ENCODE peak calls at places on chromosome 3, in ten cellular contexts. G, R, D, X, J, V, Y, M, K and S are unnamed samples.

GRCh38 chr3:86988235-86988634 is 2.7 kb downstream of the VGLL3 start:
- DNase-seq in R (no peak), M (no peak), D (no peak), J (no peak), G (no peak), Y (no peak), K (no peak), V (no peak), X (no peak), S (no peak)

GRCh38 chr3:23669541-23670255 is 136.1 kb upstream of the UBE2E1 start:
- DNase-seq in V (no peak), X (no peak), R (peak; percentile 56), K (no peak), D (no peak), G (no peak), J (no peak), Y (no peak), M (no peak), S (no peak)

GRCh38 chr3:95240395-95240794 is 1177.5 kb downstream of the NSUN3 start:
- DNase-seq in R (no peak), G (no peak), J (no peak), D (no peak), M (no peak), Y (no peak), X (no peak), V (no peak), K (no peak), S (no peak)

GRCh38 chr3:45551214-45552010 is 43.1 kb upstream of the LIMD1 start:
- DNase-seq in D (no peak), G (peak; percentile 46), K (peak; percentile 62), V (peak; percentile 83), Y (peak; percentile 66), M (peak; percentile 85), J (peak; percentile 33), X (peak; percentile 75), R (peak; percentile 39), S (no peak)

GRCh38 chr3:140128217-140129137 is 193.5 kb downstream of the CLSTN2 start:
- DNase-seq in M (no peak), Y (peak; percentile 55), V (peak; percentile 13), G (peak; percentile 26), J (peak; percentile 29), K (peak; percentile 49), R (peak; percentile 1), D (peak; percentile 10), X (no peak), S (no peak)

GRCh38 chr3:88033806-88034205 is 25.0 kb downstream of the CGGBP1 start:
- DNase-seq in J (no peak), K (no peak), R (no peak), Y (no peak), X (no peak), V (no peak), M (no peak), D (no peak), G (no peak), S (no peak)

GRCh38 chr3:9196009-9196408 is 53.4 kb downstream of the SRGAP3 start:
- DNase-seq in K (no peak), Y (no peak), X (no peak), D (no peak), J (no peak), R (no peak), G (no peak), V (no peak), M (peak; percentile 32), S (no peak)

GRCh38 chr3:51974963-51975856 is at the start of gene ABHD14A:
- DNase-seq in D (peak; percentile 68), M (peak; percentile 91), K (peak; percentile 91), X (peak; percentile 81), J (peak; percentile 78), V (peak; percentile 57), G (peak; percentile 77), Y (peak; percentile 72), R (no peak), S (peak; percentile 94)

GRCh38 chr3:64220161-64220560 is 5.1 kb downstream of the PRICKLE2 start:
- DNase-seq in J (no peak), X (no peak), G (no peak), M (no peak), D (no peak), V (no peak), R (no peak), K (no peak), Y (no peak), S (no peak)

GRCh38 chr3:51585871-51586270 is 47.4 kb downstream of the RAD54L2 start:
- DNase-seq in Y (no peak), M (no peak), R (no peak), K (no peak), V (no peak), D (no peak), G (no peak), X (no peak), J (no peak), S (no peak)

GRCh38 chr3:11690863-11691833 is 47.4 kb upstream of the VGLL4 start:
- DNase-seq in J (no peak), D (no peak), X (no peak), R (no peak), M (no peak), G (no peak), V (no peak), Y (no peak), K (no peak), S (no peak)

GRCh38 chr3:152192936-152193672 is 75.6 kb upstream of the MBNL1 start:
- DNase-seq in G (no peak), R (no peak), J (no peak), X (no peak), Y (no peak), V (no peak), K (no peak), D (no peak), M (no peak), S (no peak)
- H3K4me3 ChIP-seq in G (peak overlapping the region; percentile 12), R (no peak overlapping the region), J (no peak overlapping the region), X (no peak overlapping the region), Y (no peak overlapping the region), V (no peak overlapping the region), K (peak overlapping the region; percentile 40), D (peak overlapping the region; percentile 43), M (peak overlapping the region; percentile 5), S (peak overlapping the region; percentile 32)

GRCh38 chr3:128339491-128340012 is 127.1 kb downstream of the DNAJB8 start:
- DNase-seq in D (no peak), J (no peak), Y (no peak), G (no peak), R (no peak), X (no peak), V (no peak), M (peak; percentile 20), K (no peak), S (peak; percentile 12)
- H3K4me1 ChIP-seq in D (peaks cover 12% of the 10 kb centered on the region), J (peaks cover 4% of the 10 kb centered on the region), Y (peaks cover 72% of the 10 kb centered on the region), G (no peaks in the 10 kb centered on the region), R (peaks cover 20% of the 10 kb centered on the region), X (no peaks in the 10 kb centered on the region), V (no peaks in the 10 kb centered on the region), M (no peaks in the 10 kb centered on the region), K (no peaks in the 10 kb centered on the region), S (no peaks in the 10 kb centered on the region)

GRCh38 chr3:38453075-38453913 is at the start of gene ACVR2B:
- DNase-seq in D (peak; percentile 81), K (peak; percentile 94), V (peak; percentile 92), X (peak; percentile 92), J (peak; percentile 94), M (peak; percentile 95), Y (peak; percentile 90), R (peak; percentile 54), G (peak; percentile 91), S (peak; percentile 91)

GRCh38 chr3:38453914-38454178 is 156 bp downstream of the ACVR2B start:
- DNase-seq in Y (no peak), K (no peak), J (no peak), V (no peak), D (no peak), R (no peak), G (no peak), X (no peak), M (no peak), S (no peak)

GRCh38 chr3:38455639-38456430 is 2.1 kb downstream of the ACVR2B start:
- DNase-seq in X (no peak), Y (no peak), G (peak; percentile 68), K (no peak), M (peak; percentile 83), D (no peak), V (peak; percentile 32), R (no peak), J (no peak), S (no peak)

GRCh38 chr3:38454884-38455638 is 1.4 kb downstream of the ACVR2B start:
- DNase-seq in Y (peak; percentile 91), M (peak; percentile 90), J (peak; percentile 87), D (peak; percentile 82), R (no peak), G (peak; percentile 90), X (peak; percentile 89), V (peak; percentile 82), K (peak; percentile 83), S (peak; percentile 83)

DNA sequence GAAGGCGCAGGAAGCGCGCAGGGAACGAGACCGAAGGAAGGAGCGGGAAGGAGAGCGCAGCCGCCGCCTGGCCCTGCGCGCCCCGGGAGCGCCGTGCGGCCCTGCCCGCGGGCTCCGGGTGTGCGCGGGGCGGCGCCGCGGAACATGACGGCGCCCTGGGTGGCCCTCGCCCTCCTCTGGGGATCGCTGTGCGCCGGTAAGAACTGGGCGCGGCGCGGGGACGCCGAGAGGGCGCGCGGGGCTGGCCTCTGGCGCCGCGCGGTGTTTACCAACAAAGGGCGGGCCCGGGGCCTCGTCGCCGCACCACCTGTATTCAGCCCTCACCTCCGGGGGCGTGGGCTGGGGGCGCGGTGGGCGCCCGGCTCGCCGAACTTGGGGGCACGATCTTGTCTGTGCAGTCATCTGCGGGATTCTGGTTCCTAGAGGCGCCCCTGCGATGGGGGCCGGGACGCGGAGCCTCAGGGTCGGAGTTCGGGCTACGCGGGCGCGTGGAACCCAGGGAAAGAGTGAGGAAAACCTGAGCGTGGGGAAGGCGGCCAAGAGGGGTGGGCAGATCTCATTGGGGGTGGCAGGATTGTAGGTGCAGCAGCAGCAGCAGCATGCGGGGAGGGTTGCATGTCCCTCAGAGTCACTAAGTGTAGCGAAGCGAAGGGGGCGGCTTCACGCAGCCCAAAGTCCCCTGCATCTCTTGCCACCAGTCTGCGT is 641 bp downstream of the ACVR2B start:
- DNase-seq in Y (peak; percentile 47), G (peak; percentile 53), X (peak; percentile 71), M (no peak), K (peak; percentile 73), J (peak; percentile 65), V (no peak), D (peak; percentile 33), R (no peak), S (peak; percentile 79)
- TF ChIP-seq POLR2A in Y (no peak), G (no peak), X (no peak), M (no peak), K (peak; percentile 86), J (no peak), V (peak; percentile 9), D (peak; percentile 2), R (peak; percentile 40), S (no peak)

DNA sequence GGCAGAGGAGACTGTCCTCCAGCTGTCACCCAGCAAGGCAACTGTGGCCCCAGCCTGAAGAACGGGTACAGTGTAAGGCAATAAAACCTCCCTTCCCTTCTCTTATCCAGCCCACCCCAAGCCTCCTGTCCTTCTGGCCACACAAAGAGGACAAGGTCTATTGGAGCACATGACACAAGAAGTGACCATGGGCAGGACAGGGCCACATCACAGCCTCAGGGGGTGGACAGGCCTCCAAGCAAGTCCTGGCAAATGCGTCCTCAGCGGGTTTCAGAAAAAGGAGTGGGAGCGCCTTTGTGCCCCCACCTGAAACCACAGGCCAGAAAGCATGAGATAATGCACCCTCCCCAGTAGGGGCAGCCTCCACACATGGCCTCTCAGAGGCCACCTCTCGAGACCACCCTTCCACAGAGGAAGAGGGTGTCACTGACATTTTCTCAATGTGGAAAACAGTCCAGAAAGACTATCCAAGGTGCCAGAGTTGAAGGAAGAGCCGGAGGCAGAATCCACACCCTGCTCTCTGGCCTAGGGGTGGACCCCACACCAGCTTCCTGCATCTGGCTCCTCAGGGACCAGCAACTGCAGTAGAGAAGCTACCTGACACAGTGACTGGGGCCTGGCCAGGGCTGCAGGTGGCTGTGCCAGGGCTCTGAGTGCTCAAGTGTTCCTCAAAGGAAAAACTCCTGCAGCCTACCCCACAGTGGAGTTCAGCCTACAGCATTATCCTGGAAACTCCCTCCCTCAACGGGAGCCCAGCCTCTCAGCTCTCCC is 43.9 kb downstream of the CCDC12 start:
- DNase-seq in M (peak; percentile 61), Y (no peak), J (peak; percentile 24), R (no peak), X (no peak), D (no peak), K (peak; percentile 57), G (peak; percentile 36), V (no peak), S (peak; percentile 76)
- H3K4me3 ChIP-seq in M (no peak overlapping the region), Y (no peak overlapping the region), J (no peak overlapping the region), R (no peak overlapping the region), X (no peak overlapping the region), D (no peak overlapping the region), K (no peak overlapping the region), G (no peak overlapping the region), V (no peak overlapping the region), S (no peak overlapping the region)